ENCODE peak calls at places on chromosomes 13 and 19, in ten cellular contexts. B, Z, G, K, I, S, Y, J, E and V are unnamed samples.

GRCh38 chr13:97414392-97414791 is 19.6 kb upstream of the RAP2A start:
- DNase-seq in B (no peak), Z (no peak), G (no peak), K (no peak), I (no peak), S (no peak), Y (no peak), J (no peak), E (no peak), V (no peak)

GRCh38 chr19:52336976-52337375 is 933 bp downstream of the ZNF610 start:
- DNase-seq in B (no peak), Z (no peak), G (no peak), K (no peak), I (no peak), S (no peak), Y (no peak), J (no peak), E (no peak), V (peak; percentile 26)

GRCh38 chr13:114053026-114053425 is 79.2 kb upstream of the C13orf46 start:
- DNase-seq in B (no peak), Z (no peak), G (peak; percentile 37), K (no peak), I (no peak), S (no peak), Y (no peak), J (no peak), E (no peak), V (peak; percentile 35)

GRCh38 chr19:6354098-6354674 is 7.1 kb upstream of the CLPP start:
- DNase-seq in B (no peak), Z (no peak), G (no peak), K (no peak), I (no peak), S (no peak), Y (no peak), J (no peak), E (no peak), V (no peak)

GRCh38 chr13:42173789-42174343 is 98.1 kb upstream of the AKAP11 start:
- DNase-seq in B (no peak), Z (no peak), G (no peak), K (no peak), I (no peak), S (no peak), Y (no peak), J (no peak), E (no peak), V (no peak)

GRCh38 chr19:45271098-45271497 is 20.0 kb downstream of the MARK4 start:
- DNase-seq in B (no peak), Z (no peak), G (no peak), K (no peak), I (no peak), S (no peak), Y (no peak), J (no peak), E (no peak), V (no peak)

GRCh38 chr19:29259153-29259552 is 46.2 kb upstream of the UQCRFS1 start:
- DNase-seq in B (no peak), Z (no peak), G (no peak), K (no peak), I (no peak), S (no peak), Y (no peak), J (no peak), E (no peak), V (no peak)

GRCh38 chr19:6172074-6172863 is 36.8 kb downstream of the ACSBG2 start:
- DNase-seq in B (no peak), Z (no peak), G (no peak), K (no peak), I (no peak), S (no peak), Y (no peak), J (no peak), E (no peak), V (no peak)

GRCh38 chr19:290539-291521 is at the start of gene PLPP2:
- DNase-seq in B (no peak), Z (peak; percentile 72), G (no peak), K (no peak), I (peak; percentile 63), S (peak; percentile 77), Y (no peak), J (no peak), E (no peak), V (peak; percentile 64)

GRCh38 chr19:38073806-38074685 is 150.0 kb downstream of the DPF1 start:
- DNase-seq in B (no peak), Z (no peak), G (no peak), K (no peak), I (no peak), S (peak; percentile 16), Y (no peak), J (no peak), E (no peak), V (peak; percentile 34)

GRCh38 chr13:109784590-109785140 is 1.7 kb downstream of the IRS2 start:
- DNase-seq in B (no peak), Z (no peak), G (no peak), K (peak; percentile 59), I (peak; percentile 90), S (peak; percentile 80), Y (peak; percentile 86), J (peak; percentile 61), E (peak; percentile 42), V (peak; percentile 92)

GRCh38 chr13:24650157-24650556 is 30.1 kb upstream of the ATP12A start:
- DNase-seq in B (no peak), Z (no peak), G (no peak), K (no peak), I (no peak), S (no peak), Y (no peak), J (no peak), E (no peak), V (no peak)

DNA sequence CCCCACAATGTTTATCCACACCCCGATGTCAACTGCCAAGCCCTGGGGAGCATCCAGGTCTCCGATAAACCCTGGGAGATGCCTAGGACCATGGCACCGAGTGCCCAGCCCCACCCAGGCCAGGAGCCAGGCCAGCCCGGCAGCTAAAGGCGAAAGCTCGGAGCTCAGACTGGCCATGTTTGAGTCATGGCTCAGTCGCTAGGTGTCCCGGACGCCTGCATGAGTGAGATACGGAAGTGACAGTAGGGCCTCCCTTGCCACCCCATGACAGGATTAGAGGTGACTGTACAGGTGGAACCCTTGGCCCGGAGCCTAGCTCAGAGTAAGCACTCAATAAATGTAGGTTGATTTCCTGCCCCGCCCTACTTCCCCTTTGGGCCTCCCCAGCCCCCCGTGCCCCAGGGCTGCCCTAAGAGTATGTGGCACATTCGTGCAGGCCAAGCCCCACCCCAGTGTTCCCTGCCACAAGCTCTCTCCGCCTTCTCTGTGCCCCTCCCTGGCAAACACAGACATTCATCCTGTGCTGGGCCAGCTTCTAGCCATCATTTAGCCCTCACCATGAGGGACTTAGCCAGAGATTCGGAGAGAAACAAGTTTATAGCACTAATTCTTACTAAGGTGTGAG is 5.8 kb upstream of the TPM4 start:
- DNase-seq in B (peak; percentile 61), Z (peak; percentile 67), G (no peak), K (peak; percentile 87), I (peak; percentile 81), S (peak; percentile 96), Y (peak; percentile 36), J (peak; percentile 100), E (no peak), V (no peak)
- H3K27ac ChIP-seq in B (peak overlapping the region; percentile 10), Z (peak overlapping the region; percentile 93), G (peak overlapping the region; percentile 47), K (peak overlapping the region; percentile 84), I (peak overlapping the region; percentile 65), S (peak overlapping the region; percentile 99), Y (peak overlapping the region; percentile 56), J (peak overlapping the region; percentile 81), E (no peak overlapping the region), V (peak overlapping the region; percentile 70)

GRCh38 chr19:34984287-34984686 is 15.8 kb upstream of the GRAMD1A start:
- DNase-seq in B (no peak), Z (no peak), G (no peak), K (no peak), I (no peak), S (no peak), Y (no peak), J (no peak), E (no peak), V (no peak)
- TF ChIP-seq CTCF in B (no peak), Z (no peak), G (no peak), K (no peak), I (no peak), S (no peak), Y (no peak), J (no peak), E (no peak), V (no peak)

DNA sequence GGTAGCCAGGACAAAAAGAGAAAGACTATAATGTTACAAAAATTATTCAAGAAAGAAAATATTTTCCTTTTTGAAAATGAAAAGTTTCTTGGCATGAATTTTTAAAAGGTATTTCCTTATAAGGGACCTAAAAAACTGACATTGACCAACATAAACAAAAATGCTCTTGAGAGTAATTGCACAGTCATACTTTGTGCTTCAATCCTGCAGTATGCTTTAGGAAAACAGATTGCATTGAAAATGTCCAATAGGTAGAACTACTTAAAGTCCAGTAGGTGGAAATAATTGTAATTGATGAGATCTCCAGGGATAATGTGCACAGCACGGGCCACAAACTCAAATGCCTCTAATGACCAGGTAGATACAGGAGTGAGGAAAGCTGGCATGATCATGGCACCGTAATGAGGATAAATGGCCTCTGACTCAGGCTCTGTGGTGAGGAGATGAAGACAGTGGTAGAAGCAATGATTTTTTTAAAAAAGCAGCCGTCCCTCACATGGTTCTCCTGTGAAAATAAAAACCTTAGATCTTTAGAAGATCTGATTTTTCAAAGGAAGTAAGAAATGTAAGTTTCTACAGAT is 278.0 kb downstream of the ITGBL1 start:
- DNase-seq in B (no peak), Z (no peak), G (no peak), K (no peak), I (no peak), S (no peak), Y (no peak), J (no peak), E (no peak), V (no peak)
- H3K27ac ChIP-seq in B (no peak overlapping the region), Z (no peak overlapping the region), G (no peak overlapping the region), K (no peak overlapping the region), I (no peak overlapping the region), S (no peak overlapping the region), Y (no peak overlapping the region), J (no peak overlapping the region), E (no peak overlapping the region), V (no peak overlapping the region)

DNA sequence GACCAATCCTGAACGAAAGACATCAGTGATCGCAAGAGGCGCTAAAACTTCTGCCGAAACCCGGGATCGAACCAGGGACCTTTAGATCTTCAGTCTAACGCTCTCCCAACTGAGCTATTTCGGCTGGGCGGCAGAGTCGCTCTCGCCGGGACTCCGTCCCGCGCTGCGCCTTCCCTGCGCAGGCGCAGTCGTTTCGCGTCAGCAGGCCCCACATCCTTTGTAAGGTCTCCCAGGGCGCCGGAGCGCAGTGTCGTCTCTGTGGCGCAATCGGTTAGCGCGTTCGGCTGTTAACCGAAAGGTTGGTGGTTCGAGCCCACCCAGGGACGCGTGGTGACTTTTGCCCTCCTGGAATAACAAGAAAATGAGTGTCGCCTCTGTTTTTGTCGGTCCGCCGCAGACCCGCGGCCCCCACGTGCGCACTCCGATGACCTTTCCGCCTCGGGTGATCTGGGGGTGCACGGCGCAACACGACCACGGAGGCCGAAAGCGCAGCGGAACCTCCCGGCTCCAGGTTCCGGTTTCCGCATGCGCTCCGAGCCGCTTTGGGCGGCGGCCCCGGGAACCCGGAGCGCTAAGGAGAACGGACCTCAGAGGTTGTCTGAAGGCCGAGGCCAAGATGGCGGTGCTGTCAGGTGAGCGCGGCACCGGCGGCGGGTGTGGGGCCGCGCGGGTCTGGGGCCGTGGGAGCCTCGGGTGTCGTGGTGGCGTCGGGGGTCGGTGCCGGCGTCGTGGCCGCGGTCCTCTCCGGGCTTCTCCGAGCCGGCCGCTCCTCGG is at the start of gene NDUFS7:
- DNase-seq in B (peak; percentile 62), Z (peak; percentile 72), G (peak; percentile 85), K (peak; percentile 93), I (peak; percentile 94), S (peak; percentile 91), Y (peak; percentile 88), J (peak; percentile 63), E (peak; percentile 82), V (peak; percentile 95)
- TF ChIP-seq CTCF in B (peak; percentile 61), Z (no peak), G (peak; percentile 27), K (no peak), I (no peak), S (peak; percentile 76), Y (no peak), J (no peak), E (no peak), V (no peak)